ENCODE peak calls at places on chromosomes 13 and 19, in seven cellular contexts. H is NCI-H460; Y is NCI-H2171; K is T follicular helper cell; P is stimulated activated CD4-positive, alpha-beta T cell treated with anti-CD3 and anti-CD28 coated beads, Interleukin-2, amount 100 ng/mL, for 48 hours; V is LHCN-M2; D is T-helper 22 cell. S is an unnamed sample.
A peak's percentile ranks its signal among the peaks of the same experiment; 100 is the strongest.

GRCh38 chr13:110650436-110650835 is 35.1 kb downstream of the NAXD start:
- DNase-seq in H (no peak), Y (no peak), K (no peak), P (no peak), V (no peak), D (no peak), S (no peak)

GRCh38 chr19:1567116-1567847 is 843 bp downstream of the MEX3D start:
- DNase-seq in H (no peak), Y (no peak), K (no peak), P (no peak), V (peak; percentile 19), D (no peak), S (peak; percentile 41)

GRCh38 chr19:35257113-35257461 is 8.3 kb downstream of the LSR start:
- DNase-seq in H (no peak), Y (no peak), K (no peak), P (no peak), V (no peak), D (no peak), S (no peak)

GRCh38 chr19:55082023-55082851 is 6.6 kb downstream of the EPS8L1 start:
- DNase-seq in H (no peak), Y (no peak), K (no peak), P (no peak), V (peak; percentile 43), D (no peak), S (no peak)

GRCh38 chr19:42657551-42657950 is 62.8 kb upstream of the CEACAM8 start:
- DNase-seq in H (no peak), Y (no peak), K (no peak), P (no peak), V (no peak), D (no peak), S (no peak)

GRCh38 chr19:50410109-50410508 is 8.6 kb upstream of the SPIB start:
- DNase-seq in H (no peak), Y (no peak), K (no peak), P (no peak), V (no peak), D (no peak), S (no peak)

GRCh38 chr19:903266-903797 is 9.7 kb downstream of the R3HDM4 start:
- DNase-seq in H (no peak), Y (no peak), K (no peak), P (no peak), V (no peak), D (no peak), S (no peak)

GRCh38 chr13:46624821-46625220 is 71.9 kb downstream of the LRCH1 start:
- DNase-seq in H (no peak), Y (no peak), K (no peak), P (no peak), V (no peak), D (no peak), S (no peak)

GRCh38 chr13:56424246-56424645 is 716.5 kb upstream of the PRR20A start:
- DNase-seq in H (no peak), Y (peak; percentile 3), K (no peak), P (no peak), V (no peak), D (no peak), S (no peak)

GRCh38 chr19:47765522-47766358 is 12.8 kb upstream of the SELENOW start:
- DNase-seq in H (peak; percentile 24), Y (no peak), K (no peak), P (peak; percentile 44), V (peak; percentile 36), D (no peak), S (peak; percentile 83)

GRCh38 chr13:61765940-61766666 is 350.5 kb upstream of the PCDH20 start:
- DNase-seq in H (no peak), Y (no peak), K (no peak), P (no peak), V (no peak), D (no peak), S (no peak)

GRCh38 chr19:46661020-46661731 is at the start of gene DACT3:
- DNase-seq in H (peak; percentile 98), Y (peak; percentile 100), K (peak; percentile 99), P (peak; percentile 100), V (peak; percentile 100), D (peak; percentile 100), S (peak; percentile 100)

GRCh38 chr19:18865106-18865972 is 30.6 kb downstream of the CERS1 start:
- DNase-seq in H (no peak), Y (no peak), K (no peak), P (no peak), V (no peak), D (no peak), S (no peak)

GRCh38 chr13:43094901-43095300 is 71.5 kb downstream of the DNAJC15 start:
- DNase-seq in H (no peak), Y (no peak), K (no peak), P (no peak), V (peak; percentile 14), D (no peak), S (no peak)

GRCh38 chr19:2623743-2624142 is 78.8 kb downstream of the GNG7 start:
- DNase-seq in H (no peak), Y (no peak), K (no peak), P (no peak), V (no peak), D (no peak), S (no peak)

GRCh38 chr19:5172859-5173577 is 167.6 kb downstream of the PTPRS start:
- DNase-seq in H (peak; percentile 94), Y (no peak), K (no peak), P (no peak), V (peak; percentile 99), D (no peak), S (no peak)

GRCh38 chr19:3369337-3370213 is 3.2 kb downstream of the NFIC start:
- DNase-seq in H (no peak), Y (no peak), K (no peak), P (no peak), V (peak; percentile 68), D (no peak), S (peak; percentile 68)

GRCh38 chr13:45402641-45403040 is 15.5 kb downstream of the SLC25A30 start:
- DNase-seq in H (no peak), Y (no peak), K (no peak), P (no peak), V (no peak), D (no peak), S (peak; percentile 62)

GRCh38 chr19:3210347-3211017 is 14.0 kb upstream of the CELF5 start:
- DNase-seq in H (peak; percentile 26), Y (no peak), K (peak; percentile 54), P (peak; percentile 73), V (peak; percentile 21), D (peak; percentile 21), S (peak; percentile 55)

GRCh38 chr19:6087074-6087506 is 23.2 kb downstream of the RFX2 start:
- DNase-seq in H (no peak), Y (no peak), K (no peak), P (no peak), V (no peak), D (no peak), S (no peak)

GRCh38 chr13:30864352-30865130 is 41.5 kb upstream of the MEDAG start:
- DNase-seq in H (no peak), Y (no peak), K (no peak), P (no peak), V (peak; percentile 71), D (no peak), S (no peak)

GRCh38 chr19:55484571-55485438 is at the start of gene NAT14:
- DNase-seq in H (no peak), Y (peak; percentile 82), K (peak; percentile 52), P (peak; percentile 58), V (peak; percentile 46), D (peak; percentile 42), S (peak; percentile 69)